ENCODE peak calls at places on chromosomes 2 and 18, in six cellular contexts. Y, H, W, M, T and J are unnamed samples. For H3K36me3, the result is how much of the 10 kb centered on the place peaks cover.

GRCh38 chr18:37393945-37394609 is 171.5 kb downstream of the CELF4 start:
- DNase-seq in Y (peak), H (peak), W (peak), M (peak), T (peak), J (peak)

GRCh38 chr2:54084600-54084999 is 30.8 kb upstream of the ACYP2 start:
- DNase-seq in Y (no peak), H (no peak), W (peak), M (no peak), T (no peak), J (no peak)

GRCh38 chr2:8571792-8572499 is 109.9 kb upstream of the ID2 start:
- DNase-seq in Y (no peak), H (no peak), W (no peak), M (peak), T (no peak), J (peak)

GRCh38 chr2:42438685-42439084 is 55.1 kb downstream of the KCNG3 start:
- DNase-seq in Y (no peak), H (no peak), W (no peak), M (no peak), T (no peak), J (no peak)

GRCh38 chr18:13710460-13710859 is 15.9 kb downstream of the FAM210A start:
- DNase-seq in Y (no peak), H (no peak), W (no peak), M (no peak), T (no peak), J (peak)

GRCh38 chr2:29110916-29111315 is 4.3 kb upstream of the CLIP4 start:
- DNase-seq in Y (no peak), H (no peak), W (no peak), M (no peak), T (no peak), J (no peak)

GRCh38 chr2:164824865-164825264 is 16.8 kb downstream of the COBLL1 start:
- DNase-seq in Y (no peak), H (no peak), W (no peak), M (no peak), T (no peak), J (no peak)

GRCh38 chr18:35588995-35589394 is 7.5 kb downstream of the GALNT1 start:
- DNase-seq in Y (no peak), H (no peak), W (no peak), M (no peak), T (no peak), J (no peak)

GRCh38 chr2:111148925-111149324 is 28.2 kb downstream of the BCL2L11 start:
- DNase-seq in Y (no peak), H (no peak), W (no peak), M (no peak), T (no peak), J (no peak)

GRCh38 chr2:12034303-12034861 is 287.9 kb downstream of the LPIN1 start:
- DNase-seq in Y (no peak), H (no peak), W (no peak), M (no peak), T (no peak), J (no peak)

GRCh38 chr2:107336536-107336935 is 450.6 kb upstream of the ST6GAL2 start:
- DNase-seq in Y (no peak), H (no peak), W (no peak), M (no peak), T (no peak), J (no peak)

GRCh38 chr18:59612461-59612860 is 84.8 kb downstream of the CCBE1 start:
- DNase-seq in Y (no peak), H (no peak), W (no peak), M (no peak), T (peak), J (no peak)

DNA sequence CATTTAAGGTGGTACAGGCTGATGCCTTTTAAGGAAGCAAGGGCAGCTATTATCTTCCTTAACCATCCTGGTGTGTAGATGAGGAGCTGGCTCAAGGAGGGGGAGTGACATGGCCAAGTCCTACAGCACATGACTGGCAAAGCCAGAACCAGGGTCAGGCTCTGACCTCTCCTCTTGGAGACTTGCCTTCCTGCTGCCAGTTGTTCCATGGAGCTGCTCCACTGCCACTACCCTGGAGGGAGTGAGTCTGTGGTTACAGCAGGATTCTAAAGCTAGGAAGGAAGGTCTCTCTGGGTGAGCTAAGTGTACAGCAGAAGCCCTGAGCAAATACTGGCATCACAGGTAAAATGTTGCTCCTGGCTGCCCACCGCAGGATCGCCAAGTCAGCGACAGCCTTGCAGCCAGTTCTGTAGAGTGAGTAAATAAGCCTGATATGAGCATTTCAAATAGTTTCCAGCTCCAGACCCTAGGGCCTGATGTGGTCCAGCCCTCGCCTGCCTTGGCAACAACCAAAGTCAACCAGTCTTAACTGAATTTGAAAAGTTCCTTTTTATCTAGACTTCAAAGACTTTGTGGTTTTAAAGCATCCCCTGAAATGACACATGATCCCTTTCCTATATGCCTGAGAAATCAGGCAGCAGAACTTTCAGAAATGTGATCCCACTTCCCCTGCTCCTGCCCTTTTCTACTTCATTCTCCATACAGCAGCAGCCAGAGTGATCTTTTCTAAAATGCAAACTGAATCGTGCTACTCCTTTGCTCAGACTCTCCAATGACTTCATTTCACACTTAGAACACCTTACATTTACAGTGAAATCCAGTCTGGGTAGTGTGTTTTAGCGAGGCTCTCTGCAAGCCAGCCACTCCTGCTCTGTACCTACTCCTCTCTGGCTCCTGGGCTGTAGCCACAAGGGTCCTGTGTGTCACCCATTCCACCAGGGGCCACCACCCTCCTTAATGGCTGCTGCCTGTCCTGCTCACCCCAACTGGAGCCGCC is 114.3 kb downstream of the MGAT5 start:
- DNase-seq in Y (no peak), H (no peak), W (peak), M (no peak), T (no peak), J (no peak)
- H3K27ac ChIP-seq in Y (no peak), H (no peak), W (no peak), M (no peak), T (no peak), J (no peak)

GRCh38 chr2:105375001-105375561 is 23.8 kb downstream of the FHL2 start:
- DNase-seq in Y (no peak), H (no peak), W (peak), M (no peak), T (no peak), J (no peak)
- H3K36me3 ChIP-seq in Y (under half), H (under half), W (half or more), M (under half), T (under half), J (under half)

DNA sequence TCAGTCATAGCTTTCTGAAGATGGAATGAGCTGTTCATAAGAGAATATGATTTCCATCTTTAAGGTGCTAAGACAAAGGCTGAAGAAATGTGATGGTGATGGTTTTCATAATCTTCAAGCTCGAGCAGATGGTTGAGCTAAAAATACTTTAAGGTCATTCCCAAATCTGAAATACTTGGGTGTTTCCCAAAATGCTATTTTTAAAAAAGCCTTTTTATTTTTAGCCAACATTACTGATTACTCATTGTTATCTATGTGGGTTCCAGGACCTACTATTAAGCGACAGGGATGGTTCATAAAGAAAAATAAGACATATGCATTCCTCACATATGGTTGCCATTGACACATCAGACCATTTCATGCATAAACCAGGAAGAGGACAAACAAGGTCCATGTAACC is 298.4 kb downstream of the PLCL1 start:
- DNase-seq in Y (no peak), H (no peak), W (no peak), M (no peak), T (no peak), J (no peak)
- H3K27ac ChIP-seq in Y (no peak), H (no peak), W (no peak), M (no peak), T (no peak), J (no peak)

DNA sequence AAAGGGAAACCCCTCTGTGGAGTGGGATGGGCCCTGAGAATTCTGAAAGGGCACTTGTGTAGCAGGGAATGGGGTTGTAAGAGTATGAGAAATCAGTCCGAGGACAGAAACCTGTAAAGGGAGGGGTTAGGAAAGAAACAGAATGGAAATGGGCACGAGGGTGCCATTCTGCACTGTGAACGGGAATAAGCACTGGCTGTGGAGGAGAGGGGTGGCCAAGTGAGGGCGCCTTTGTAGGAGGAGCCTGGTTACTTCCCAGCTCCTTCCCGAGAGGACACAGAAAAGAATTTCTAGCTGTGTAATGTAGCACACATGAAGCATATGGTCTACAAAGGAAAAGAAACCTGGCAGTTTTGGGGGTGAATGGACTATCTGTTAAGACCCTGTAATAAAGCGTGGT is 53.4 kb downstream of the POLR1A start:
- DNase-seq in Y (no peak), H (no peak), W (no peak), M (no peak), T (peak), J (no peak)
- H3K36me3 ChIP-seq in Y (under half), H (half or more), W (half or more), M (under half), T (under half), J (under half)

DNA sequence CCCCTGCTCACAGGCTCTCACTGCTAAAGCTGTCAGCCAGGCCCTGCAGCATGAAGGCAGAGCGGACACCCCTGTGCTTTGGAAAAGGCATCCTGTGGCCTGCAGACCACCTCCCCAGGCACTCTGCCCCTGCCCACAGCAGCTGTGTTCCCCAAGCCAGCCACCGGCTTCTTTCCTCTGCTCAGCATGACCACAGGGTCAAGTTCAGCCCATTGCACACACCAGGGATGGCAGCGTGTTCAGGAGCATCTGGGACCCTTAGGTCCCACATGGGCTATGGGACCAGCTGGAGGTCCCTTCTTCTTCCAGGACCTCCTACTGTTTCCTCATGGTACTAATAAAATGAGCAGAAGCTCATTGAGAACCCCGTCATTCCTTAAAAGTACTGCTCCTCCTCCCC is 118.4 kb upstream of the ACAA2 start:
- DNase-seq in Y (no peak), H (no peak), W (no peak), M (no peak), T (no peak), J (no peak)
- H3K27ac ChIP-seq in Y (no peak), H (no peak), W (no peak), M (no peak), T (no peak), J (no peak)

GRCh38 chr2:121519732-121520640 is 10.7 kb upstream of the RNU4ATAC start:
- DNase-seq in Y (no peak), H (no peak), W (no peak), M (no peak), T (no peak), J (no peak)
- H3K36me3 ChIP-seq in Y (under half), H (half or more), W (under half), M (under half), T (half or more), J (half or more)